ENCODE peak calls at places on chromosomes 13 and 19, in seven cellular contexts. Y, L, I, K, G, V and Q are unnamed samples.

GRCh38 chr19:634975-635652 is 1.8 kb upstream of the POLRMT start:
- DNase-seq in Y (no peak), L (no peak), I (no peak), K (no peak), G (no peak), V (no peak), Q (no peak)

GRCh38 chr19:7772752-7773291 is 9.8 kb downstream of the CLEC4M start:
- DNase-seq in Y (no peak), L (no peak), I (no peak), K (no peak), G (no peak), V (no peak), Q (no peak)

GRCh38 chr13:101393140-101393539 is 23.2 kb downstream of the NALCN start:
- DNase-seq in Y (no peak), L (no peak), I (no peak), K (no peak), G (no peak), V (no peak), Q (no peak)

GRCh38 chr19:49422407-49423277 is 599 bp downstream of the PTH2 start:
- DNase-seq in Y (no peak), L (no peak), I (peak), K (no peak), G (peak), V (no peak), Q (no peak)

GRCh38 chr19:6021878-6022569 is 44.1 kb upstream of the RANBP3 start:
- DNase-seq in Y (peak), L (peak), I (peak), K (peak), G (peak), V (peak), Q (peak)

GRCh38 chr19:29397748-29398147 is 128.0 kb upstream of the VSTM2B start:
- DNase-seq in Y (no peak), L (no peak), I (no peak), K (no peak), G (no peak), V (no peak), Q (no peak)

GRCh38 chr13:85528578-85529215 is 270.5 kb downstream of the SLITRK6 start:
- DNase-seq in Y (no peak), L (no peak), I (no peak), K (no peak), G (no peak), V (no peak), Q (no peak)

GRCh38 chr19:45528149-45528743 is 21.0 kb downstream of the VASP start:
- DNase-seq in Y (no peak), L (no peak), I (no peak), K (no peak), G (peak), V (no peak), Q (no peak)

GRCh38 chr13:23348270-23349126 is 85.0 kb downstream of the SACS start:
- DNase-seq in Y (no peak), L (no peak), I (no peak), K (no peak), G (no peak), V (no peak), Q (no peak)

GRCh38 chr19:37692956-37693660 is 26.5 kb downstream of the ZNF607 start:
- DNase-seq in Y (no peak), L (no peak), I (no peak), K (no peak), G (no peak), V (no peak), Q (no peak)

GRCh38 chr19:29714953-29715694 is at the start of gene C19orf12:
- DNase-seq in Y (peak), L (peak), I (peak), K (peak), G (peak), V (peak), Q (no peak)

GRCh38 chr13:40206241-40207109 is 460.0 kb downstream of the FOXO1 start:
- DNase-seq in Y (no peak), L (peak), I (no peak), K (no peak), G (no peak), V (no peak), Q (peak)

GRCh38 chr19:50812474-50812873 is 11.1 kb downstream of the KLK1 start:
- DNase-seq in Y (no peak), L (no peak), I (no peak), K (no peak), G (no peak), V (no peak), Q (no peak)

GRCh38 chr13:107025991-107026390 is 458.1 kb upstream of the ARGLU1 start:
- DNase-seq in Y (peak), L (no peak), I (no peak), K (no peak), G (no peak), V (peak), Q (no peak)

GRCh38 chr19:1266116-1266817 is 2.9 kb upstream of the CIRBP start:
- DNase-seq in Y (peak), L (peak), I (peak), K (peak), G (peak), V (peak), Q (peak)

GRCh38 chr13:111561091-111561778 is 240.8 kb downstream of the TEX29 start:
- DNase-seq in Y (no peak), L (no peak), I (no peak), K (peak), G (no peak), V (no peak), Q (no peak)

GRCh38 chr19:46201413-46202310 is 27.9 kb upstream of the IGFL1 start:
- DNase-seq in Y (no peak), L (no peak), I (no peak), K (no peak), G (no peak), V (no peak), Q (no peak)

GRCh38 chr13:71018544-71018943 is 848.5 kb downstream of the DACH1 start:
- DNase-seq in Y (no peak), L (no peak), I (no peak), K (no peak), G (no peak), V (no peak), Q (no peak)

GRCh38 chr13:102825400-102825799 is 20.4 kb upstream of the ERCC5 start:
- DNase-seq in Y (no peak), L (no peak), I (no peak), K (no peak), G (no peak), V (no peak), Q (no peak)

GRCh38 chr13:47420568-47420967 is 523.7 kb upstream of the HTR2A start:
- DNase-seq in Y (no peak), L (no peak), I (no peak), K (no peak), G (no peak), V (no peak), Q (no peak)

GRCh38 chr13:67230243-67230773 is at the start of gene PCDH9:
- DNase-seq in Y (peak), L (peak), I (peak), K (peak), G (peak), V (peak), Q (peak)

GRCh38 chr13:29529755-29530154 is 65.7 kb downstream of the SLC7A1 start:
- DNase-seq in Y (no peak), L (no peak), I (peak), K (no peak), G (no peak), V (peak), Q (no peak)

GRCh38 chr13:75372517-75372916 is 109.5 kb downstream of the TBC1D4 start:
- DNase-seq in Y (no peak), L (no peak), I (no peak), K (no peak), G (peak), V (no peak), Q (no peak)

GRCh38 chr13:108268713-108269112 is 805 bp upstream of the TNFSF13B start:
- DNase-seq in Y (no peak), L (no peak), I (no peak), K (no peak), G (no peak), V (no peak), Q (no peak)

GRCh38 chr13:83880275-83881027 is 1.8 kb downstream of the SLITRK1 start:
- DNase-seq in Y (no peak), L (no peak), I (no peak), K (no peak), G (peak), V (no peak), Q (no peak)

GRCh38 chr13:112078216-112078615 is 11.3 kb downstream of the SOX1 start:
- DNase-seq in Y (no peak), L (no peak), I (no peak), K (no peak), G (peak), V (peak), Q (no peak)

GRCh38 chr13:32409561-32410440 is 18.1 kb downstream of the N4BP2L1 start:
- DNase-seq in Y (peak), L (no peak), I (no peak), K (no peak), G (peak), V (peak), Q (no peak)

GRCh38 chr13:30731658-30732390 is 3.5 kb upstream of the ALOX5AP start:
- DNase-seq in Y (no peak), L (no peak), I (no peak), K (no peak), G (no peak), V (no peak), Q (no peak)

GRCh38 chr13:112670118-112670517 is 19.7 kb upstream of the ATP11A start:
- DNase-seq in Y (no peak), L (no peak), I (no peak), K (no peak), G (no peak), V (no peak), Q (no peak)

GRCh38 chr13:40275636-40276035 is 390.8 kb downstream of the FOXO1 start:
- DNase-seq in Y (no peak), L (no peak), I (no peak), K (no peak), G (no peak), V (no peak), Q (no peak)

GRCh38 chr19:21850636-21851255 is 14.8 kb upstream of the ZNF43 start:
- DNase-seq in Y (no peak), L (no peak), I (no peak), K (no peak), G (no peak), V (no peak), Q (no peak)

GRCh38 chr13:48037346-48038173 is at the start of gene NUDT15:
- DNase-seq in Y (peak), L (peak), I (peak), K (peak), G (peak), V (peak), Q (peak)

GRCh38 chr13:91045351-91046034 is 302.0 kb upstream of the MIR17HG start:
- DNase-seq in Y (no peak), L (no peak), I (no peak), K (no peak), G (peak), V (no peak), Q (no peak)

GRCh38 chr19:42037649-42038048 is 32.4 kb downstream of the GRIK5 start:
- DNase-seq in Y (no peak), L (no peak), I (no peak), K (no peak), G (no peak), V (no peak), Q (no peak)

GRCh38 chr19:18321729-18322091 is 1.2 kb downstream of the LSM4 start:
- DNase-seq in Y (no peak), L (no peak), I (no peak), K (no peak), G (no peak), V (no peak), Q (no peak)

GRCh38 chr19:18319591-18320135 is 3.2 kb downstream of the LSM4 start:
- DNase-seq in Y (no peak), L (no peak), I (no peak), K (no peak), G (no peak), V (no peak), Q (no peak)

GRCh38 chr19:18320865-18321728 is 1.8 kb downstream of the LSM4 start:
- DNase-seq in Y (no peak), L (no peak), I (no peak), K (no peak), G (no peak), V (no peak), Q (no peak)

GRCh38 chr19:18322318-18322758 is 538 bp downstream of the LSM4 start:
- DNase-seq in Y (peak), L (peak), I (no peak), K (no peak), G (peak), V (no peak), Q (no peak)

GRCh38 chr19:18317998-18318800 is 4.7 kb downstream of the LSM4 start:
- DNase-seq in Y (no peak), L (peak), I (peak), K (no peak), G (no peak), V (no peak), Q (peak)
- H3K4me3 ChIP-seq in Y (no peak), L (peak), I (peak), K (peak), G (no peak), V (no peak), Q (peak)

DNA sequence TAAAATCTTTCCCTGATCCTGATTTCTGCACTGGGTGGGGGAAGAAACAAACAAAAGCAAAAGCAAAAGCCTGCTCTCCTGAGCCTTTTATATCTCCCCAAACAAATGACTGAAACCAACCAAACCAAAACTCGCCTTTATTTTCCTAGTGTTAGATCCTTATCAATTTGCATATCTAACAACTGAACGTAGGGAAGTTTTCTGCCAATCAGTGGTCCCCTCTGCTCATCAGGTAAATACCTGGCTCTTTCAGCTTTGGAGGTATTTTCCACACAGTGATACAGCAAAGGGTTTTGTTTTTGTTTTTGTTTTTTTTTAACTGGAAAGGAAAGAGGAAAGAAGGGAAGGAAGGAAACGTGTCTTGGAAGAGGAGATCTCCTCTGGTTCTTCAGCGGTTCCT is 3.3 kb downstream of the AMER2 start:
- DNase-seq in Y (no peak), L (no peak), I (no peak), K (no peak), G (no peak), V (no peak), Q (no peak)
- H3K4me3 ChIP-seq in Y (no peak), L (no peak), I (no peak), K (no peak), G (no peak), V (no peak), Q (no peak)

GRCh38 chr19:16002380-16002779 is 53.6 kb downstream of the OR10H4 start:
- DNase-seq in Y (no peak), L (no peak), I (no peak), K (no peak), G (no peak), V (no peak), Q (no peak)
- H3K4me3 ChIP-seq in Y (peak), L (peak), I (peak), K (peak), G (no peak), V (peak), Q (peak)

GRCh38 chr19:19506592-19506991 is 8.8 kb downstream of the TSSK6 start:
- DNase-seq in Y (no peak), L (no peak), I (no peak), K (no peak), G (no peak), V (no peak), Q (no peak)
- H3K4me3 ChIP-seq in Y (no peak), L (no peak), I (no peak), K (no peak), G (no peak), V (no peak), Q (no peak)

GRCh38 chr19:13103961-13104847 is 1.5 kb upstream of the LYL1 start:
- DNase-seq in Y (peak), L (peak), I (peak), K (peak), G (peak), V (peak), Q (peak)
- H3K4me3 ChIP-seq in Y (no peak), L (peak), I (peak), K (peak), G (no peak), V (peak), Q (peak)

GRCh38 chr19:4760285-4760650 is 31.3 kb upstream of the FEM1A start:
- DNase-seq in Y (no peak), L (no peak), I (no peak), K (no peak), G (no peak), V (no peak), Q (no peak)
- H3K4me3 ChIP-seq in Y (no peak), L (peak), I (peak), K (peak), G (peak), V (peak), Q (no peak)

GRCh38 chr19:47509973-47510372 is 4.9 kb downstream of the NAPA start:
- DNase-seq in Y (peak), L (no peak), I (no peak), K (no peak), G (no peak), V (peak), Q (no peak)
- H3K4me3 ChIP-seq in Y (no peak), L (no peak), I (no peak), K (no peak), G (no peak), V (no peak), Q (no peak)

DNA sequence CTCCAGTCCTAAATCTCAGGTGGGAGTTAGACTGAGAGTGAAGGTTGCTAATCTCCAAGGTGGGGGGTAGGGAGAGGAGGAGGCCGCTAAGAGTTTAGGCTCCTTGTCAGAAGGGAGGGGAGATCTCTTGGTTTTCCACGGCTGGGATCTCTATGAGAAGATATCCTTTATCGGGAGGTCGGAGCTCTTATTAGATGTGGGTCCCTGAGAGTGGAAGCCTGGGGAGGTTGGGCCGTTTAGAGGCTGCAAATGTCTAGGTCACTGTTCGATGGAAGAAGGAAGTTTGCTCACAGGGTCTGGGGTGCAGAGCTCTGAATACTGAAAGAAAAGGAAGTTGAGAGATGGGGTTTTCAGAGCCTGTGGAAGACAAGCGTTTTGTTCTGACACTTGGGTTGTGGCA is 3.8 kb downstream of the MYADM start:
- DNase-seq in Y (no peak), L (no peak), I (no peak), K (no peak), G (no peak), V (no peak), Q (no peak)
- H3K4me3 ChIP-seq in Y (no peak), L (peak), I (no peak), K (peak), G (no peak), V (no peak), Q (no peak)

DNA sequence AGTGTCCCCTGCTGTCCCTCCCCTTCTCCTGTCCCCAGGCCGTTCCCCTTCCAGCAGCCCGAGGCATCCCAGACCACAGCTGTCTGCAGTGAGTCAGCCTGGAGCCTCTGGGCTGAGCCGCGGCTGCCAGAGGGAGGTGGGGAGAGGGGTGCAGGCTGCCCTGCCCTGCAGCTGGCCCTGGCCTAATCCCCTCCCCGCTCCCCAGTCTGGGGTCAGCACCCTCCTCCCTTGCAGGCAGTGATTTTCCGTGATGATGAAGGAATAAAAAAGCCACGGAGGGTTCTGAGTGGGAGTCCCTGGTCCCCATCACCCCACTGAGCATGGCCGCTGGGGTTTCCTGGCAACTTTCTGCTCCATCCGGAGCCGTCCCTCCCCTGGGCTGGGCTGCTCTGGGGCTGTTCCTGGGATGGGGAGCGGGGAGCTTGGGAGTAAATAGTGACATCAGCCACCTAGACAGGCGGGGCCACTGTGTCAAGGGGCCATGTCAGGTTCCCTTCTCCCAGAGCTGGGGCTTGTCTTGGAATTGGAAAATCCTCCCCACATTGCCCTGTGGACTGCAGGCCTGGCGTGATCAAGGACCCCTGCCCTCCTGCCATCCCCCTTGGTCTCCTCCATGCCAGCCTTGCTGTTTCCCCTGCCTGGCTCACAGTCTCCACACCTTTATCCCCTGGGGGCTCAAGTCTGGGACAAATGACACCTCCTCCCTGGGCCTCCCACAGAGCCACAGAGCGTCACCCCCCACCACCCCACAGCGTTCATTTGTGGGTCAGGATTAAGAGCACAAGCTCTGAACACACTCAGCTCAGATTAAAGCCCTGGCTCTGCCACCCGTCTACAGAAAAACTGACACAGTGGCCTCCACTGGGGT is 16.7 kb downstream of the SPC24 start:
- DNase-seq in Y (peak), L (peak), I (no peak), K (peak), G (peak), V (peak), Q (no peak)
- H3K4me3 ChIP-seq in Y (no peak), L (no peak), I (no peak), K (peak), G (no peak), V (peak), Q (no peak)

GRCh38 chr19:14114854-14115253 is 2.7 kb downstream of the PRKACA start:
- DNase-seq in Y (no peak), L (peak), I (peak), K (peak), G (peak), V (no peak), Q (peak)

GRCh38 chr19:14115761-14116160 is 1.8 kb downstream of the PRKACA start:
- DNase-seq in Y (no peak), L (no peak), I (no peak), K (no peak), G (no peak), V (no peak), Q (no peak)

GRCh38 chr19:14116918-14117578 is 514 bp downstream of the PRKACA start:
- DNase-seq in Y (no peak), L (no peak), I (no peak), K (peak), G (no peak), V (peak), Q (peak)

GRCh38 chr19:14117668-14118164 is at the start of gene PRKACA:
- DNase-seq in Y (peak), L (peak), I (peak), K (peak), G (peak), V (peak), Q (peak)

GRCh38 chr19:14116525-14116917 is 1.0 kb downstream of the PRKACA start:
- DNase-seq in Y (no peak), L (no peak), I (no peak), K (no peak), G (no peak), V (no peak), Q (no peak)
- H3K4me3 ChIP-seq in Y (peak), L (peak), I (peak), K (peak), G (peak), V (peak), Q (peak)